ENCODE peak calls at places on chromosomes 12 and 14, in nine cellular contexts. I is esophagus squamous epithelium, F is foreskin fibroblast, L is GM13976, E is T-helper 1 cell, S is hippocampal formation, Z is RPMI7951, Q is HuH-7.5, Y is NCI-H2029 treated with DMSO at 0.1 percent for 48 hours. T is an unnamed sample.

GRCh38 chr14:100537701-100538565 is 49.3 kb downstream of the BEGAIN start:
- DNase-seq in Y (no peak), Z (peak; percentile 43), Q (no peak), E (peak; percentile 12), S (peak; percentile 77), L (no peak), F (no peak), I (no peak), T (no peak)

GRCh38 chr14:32722631-32723183 is 216.0 kb upstream of the NPAS3 start:
- DNase-seq in I (no peak), L (no peak), S (no peak), Y (no peak), Q (no peak), E (no peak), F (no peak), Z (no peak), T (no peak)

GRCh38 chr12:76860301-76860700 is 18.5 kb downstream of the CSRP2 start:
- DNase-seq in Q (no peak), E (no peak), I (no peak), S (no peak), F (no peak), Z (no peak), L (no peak), Y (no peak), T (no peak)

GRCh38 chr14:64253672-64254071 is 40.5 kb downstream of the ESR2 start:
- DNase-seq in Z (peak; percentile 14), I (no peak), Q (no peak), Y (no peak), L (no peak), F (peak; percentile 46), S (no peak), E (no peak), T (no peak)

GRCh38 chr12:92503029-92503931 is 199.5 kb upstream of the PLEKHG7 start:
- DNase-seq in L (peak; percentile 35), I (no peak), Q (peak; percentile 20), S (no peak), Z (no peak), E (no peak), Y (no peak), F (no peak), T (no peak)

GRCh38 chr12:2256915-2257314 is 204.1 kb downstream of the CACNA1C start:
- DNase-seq in Y (no peak), L (no peak), E (no peak), Z (peak; percentile 83), F (no peak), Q (no peak), I (no peak), S (no peak), T (no peak)

GRCh38 chr12:121803861-121804416 is at the start of gene SETD1B:
- DNase-seq in F (peak; percentile 61), L (peak; percentile 55), Q (no peak), I (no peak), E (no peak), Y (peak; percentile 39), Z (peak; percentile 58), S (peak; percentile 63), T (no peak)

GRCh38 chr12:38253778-38254177 is 62.8 kb upstream of the ALG10B start:
- DNase-seq in S (no peak), F (no peak), I (no peak), E (no peak), Y (no peak), Z (no peak), Q (no peak), L (no peak), T (no peak)

GRCh38 chr14:76613616-76614015 is 147.7 kb upstream of the VASH1 start:
- DNase-seq in L (no peak), E (no peak), F (no peak), Y (no peak), S (no peak), Z (no peak), Q (no peak), I (no peak), T (no peak)

GRCh38 chr12:12749433-12749832 is 32.3 kb downstream of the CDKN1B start:
- DNase-seq in E (no peak), Y (no peak), S (peak; percentile 10), Z (no peak), L (no peak), I (no peak), Q (no peak), F (no peak), T (no peak)

GRCh38 chr14:68739701-68740100 is 53.2 kb downstream of the ZFP36L1 start:
- DNase-seq in F (no peak), Z (no peak), E (no peak), Q (no peak), S (no peak), L (no peak), Y (no peak), I (no peak), T (no peak)

T was measured in activated T-helper 9 cell treated with anti-CD3 and anti-CD28 coated beads, Interleukin-2, amount 50 U/mL, for 16 hours.